ENCODE peak calls at places on chromosomes 13 and 19, in five cellular contexts. One of them, this sample, is unnamed.

GRCh38 chr13:102291587-102292218 is 110.1 kb downstream of the FGF14 start:
- DNase-seq in H1: no peak
- DNase-seq in K562: no peak
- DNase-seq in GM12878: no peak
- DNase-seq in HepG2: no peak
- DNase-seq in this sample: no peak

GRCh38 chr13:75197803-75198202 is 284.2 kb downstream of the TBC1D4 start:
- DNase-seq in H1: no peak
- DNase-seq in K562: no peak
- DNase-seq in GM12878: no peak
- DNase-seq in HepG2: no peak
- DNase-seq in this sample: no peak

GRCh38 chr19:55341191-55342043 is 1.7 kb downstream of the KMT5C start:
- DNase-seq in H1: no peak
- DNase-seq in K562: peak; percentile 94
- DNase-seq in GM12878: no peak
- DNase-seq in HepG2: peak; percentile 40
- DNase-seq in this sample: peak; percentile 88

GRCh38 chr19:3653865-3654513 is 27.4 kb upstream of the CACTIN start:
- DNase-seq in H1: no peak
- DNase-seq in K562: peak; percentile 46
- DNase-seq in GM12878: no peak
- DNase-seq in HepG2: no peak
- DNase-seq in this sample: no peak

GRCh38 chr13:32902898-32903297 is 113.3 kb upstream of the KL start:
- DNase-seq in H1: no peak
- DNase-seq in K562: no peak
- DNase-seq in GM12878: no peak
- DNase-seq in HepG2: no peak
- DNase-seq in this sample: no peak

GRCh38 chr19:55541091-55541490 is 4.2 kb upstream of the SBK2 start:
- DNase-seq in H1: no peak
- DNase-seq in K562: no peak
- DNase-seq in GM12878: no peak
- DNase-seq in HepG2: no peak
- DNase-seq in this sample: no peak

GRCh38 chr19:12995596-12996541 is 594 bp downstream of the NFIX start:
- DNase-seq in H1: no peak
- DNase-seq in K562: peak; percentile 92
- DNase-seq in GM12878: no peak
- DNase-seq in HepG2: no peak
- DNase-seq in this sample: peak; percentile 87

GRCh38 chr13:49369876-49370275 is 74.0 kb downstream of the CAB39L start:
- DNase-seq in H1: no peak
- DNase-seq in K562: no peak
- DNase-seq in GM12878: no peak
- DNase-seq in HepG2: no peak
- DNase-seq in this sample: no peak

GRCh38 chr19:12166596-12166995 is 3.7 kb downstream of the ZNF136 start:
- DNase-seq in H1: no peak
- DNase-seq in K562: no peak
- DNase-seq in GM12878: no peak
- DNase-seq in HepG2: no peak
- DNase-seq in this sample: no peak

GRCh38 chr13:39982745-39983144 is 327.3 kb downstream of the COG6 start:
- DNase-seq in H1: no peak
- DNase-seq in K562: no peak
- DNase-seq in GM12878: no peak
- DNase-seq in HepG2: no peak
- DNase-seq in this sample: no peak

GRCh38 chr13:66992683-66993082 is 237.5 kb downstream of the PCDH9 start:
- DNase-seq in H1: no peak
- DNase-seq in K562: no peak
- DNase-seq in GM12878: no peak
- DNase-seq in HepG2: no peak
- DNase-seq in this sample: no peak

GRCh38 chr13:43915451-43915850 is 35.7 kb downstream of the LACC1 start:
- DNase-seq in H1: no peak
- DNase-seq in K562: no peak
- DNase-seq in GM12878: no peak
- DNase-seq in HepG2: no peak
- DNase-seq in this sample: no peak

GRCh38 chr13:53032849-53033248 is 4.2 kb downstream of the OLFM4 start:
- DNase-seq in H1: no peak
- DNase-seq in K562: no peak
- DNase-seq in GM12878: no peak
- DNase-seq in HepG2: no peak
- DNase-seq in this sample: no peak

GRCh38 chr19:49596407-49596806 is 5.4 kb downstream of the PRR12 start:
- DNase-seq in H1: no peak
- DNase-seq in K562: no peak
- DNase-seq in GM12878: no peak
- DNase-seq in HepG2: no peak
- DNase-seq in this sample: no peak

GRCh38 chr19:17618919-17619318 is 63.5 kb downstream of the COLGALT1 start:
- DNase-seq in H1: no peak
- DNase-seq in K562: no peak
- DNase-seq in GM12878: no peak
- DNase-seq in HepG2: no peak
- DNase-seq in this sample: no peak

GRCh38 chr13:42345367-42345766 is 73.4 kb downstream of the AKAP11 start:
- DNase-seq in H1: no peak
- DNase-seq in K562: no peak
- DNase-seq in GM12878: no peak
- DNase-seq in HepG2: no peak
- DNase-seq in this sample: no peak

GRCh38 chr19:57903298-57904174 is 12.9 kb downstream of the ZNF417 start:
- DNase-seq in H1: no peak
- DNase-seq in K562: no peak
- DNase-seq in GM12878: no peak
- DNase-seq in HepG2: peak; percentile 40
- DNase-seq in this sample: peak; percentile 42

GRCh38 chr13:34127523-34127922 is 309.6 kb downstream of the RFC3 start:
- DNase-seq in H1: peak; percentile 10
- DNase-seq in K562: no peak
- DNase-seq in GM12878: no peak
- DNase-seq in HepG2: no peak
- DNase-seq in this sample: no peak
- TF ChIP-seq TAF1 in H1: no peak
- TF ChIP-seq TAF1 in K562: no peak
- TF ChIP-seq TAF1 in GM12878: no peak
- TF ChIP-seq TAF1 in HepG2: no peak
- TF ChIP-seq TAF1 in this sample: no peak

GRCh38 chr19:9981406-9982260 is 28.7 kb downstream of the COL5A3 start:
- DNase-seq in H1: no peak
- DNase-seq in K562: no peak
- DNase-seq in GM12878: no peak
- DNase-seq in HepG2: no peak
- DNase-seq in this sample: no peak

GRCh38 chr19:9991425-9992191 is 18.7 kb downstream of the COL5A3 start:
- DNase-seq in H1: no peak
- DNase-seq in K562: no peak
- DNase-seq in GM12878: no peak
- DNase-seq in HepG2: no peak
- DNase-seq in this sample: no peak

GRCh38 chr19:9989504-9989903 is 20.8 kb downstream of the COL5A3 start:
- DNase-seq in H1: no peak
- DNase-seq in K562: no peak
- DNase-seq in GM12878: no peak
- DNase-seq in HepG2: no peak
- DNase-seq in this sample: no peak

DNA sequence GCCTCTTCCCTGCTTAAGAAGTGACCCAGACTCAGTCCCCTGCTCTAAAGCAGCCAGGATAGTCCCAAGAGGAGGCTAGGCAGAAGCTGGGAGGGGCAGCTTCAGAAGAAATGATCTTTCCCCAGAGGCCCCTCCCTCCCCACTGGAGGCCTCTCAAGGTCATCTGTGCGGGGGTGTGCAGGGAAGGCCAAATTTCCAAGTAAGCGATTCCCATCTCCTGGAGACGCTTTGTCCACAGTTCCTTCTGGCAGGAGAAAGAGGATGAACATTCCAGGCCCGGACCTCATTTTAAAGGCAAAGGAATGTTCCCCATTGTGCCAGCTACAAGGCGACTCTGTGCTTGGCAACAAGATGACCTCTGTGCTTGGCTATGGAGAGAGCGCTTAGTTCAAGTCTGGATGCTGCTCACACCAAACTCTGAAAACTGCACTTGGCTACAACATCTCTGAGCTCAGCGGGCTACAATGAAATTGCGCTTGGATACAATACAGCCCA is 23.5 kb downstream of the COL5A3 start:
- DNase-seq in H1: no peak
- DNase-seq in K562: no peak
- DNase-seq in GM12878: no peak
- DNase-seq in HepG2: no peak
- DNase-seq in this sample: no peak
- TF ChIP-seq CHD2 in H1: no peak
- TF ChIP-seq CHD2 in K562: no peak
- TF ChIP-seq CHD2 in GM12878: no peak
- TF ChIP-seq CHD2 in HepG2: no peak
- TF ChIP-seq CHD2 in this sample: no peak

DNA sequence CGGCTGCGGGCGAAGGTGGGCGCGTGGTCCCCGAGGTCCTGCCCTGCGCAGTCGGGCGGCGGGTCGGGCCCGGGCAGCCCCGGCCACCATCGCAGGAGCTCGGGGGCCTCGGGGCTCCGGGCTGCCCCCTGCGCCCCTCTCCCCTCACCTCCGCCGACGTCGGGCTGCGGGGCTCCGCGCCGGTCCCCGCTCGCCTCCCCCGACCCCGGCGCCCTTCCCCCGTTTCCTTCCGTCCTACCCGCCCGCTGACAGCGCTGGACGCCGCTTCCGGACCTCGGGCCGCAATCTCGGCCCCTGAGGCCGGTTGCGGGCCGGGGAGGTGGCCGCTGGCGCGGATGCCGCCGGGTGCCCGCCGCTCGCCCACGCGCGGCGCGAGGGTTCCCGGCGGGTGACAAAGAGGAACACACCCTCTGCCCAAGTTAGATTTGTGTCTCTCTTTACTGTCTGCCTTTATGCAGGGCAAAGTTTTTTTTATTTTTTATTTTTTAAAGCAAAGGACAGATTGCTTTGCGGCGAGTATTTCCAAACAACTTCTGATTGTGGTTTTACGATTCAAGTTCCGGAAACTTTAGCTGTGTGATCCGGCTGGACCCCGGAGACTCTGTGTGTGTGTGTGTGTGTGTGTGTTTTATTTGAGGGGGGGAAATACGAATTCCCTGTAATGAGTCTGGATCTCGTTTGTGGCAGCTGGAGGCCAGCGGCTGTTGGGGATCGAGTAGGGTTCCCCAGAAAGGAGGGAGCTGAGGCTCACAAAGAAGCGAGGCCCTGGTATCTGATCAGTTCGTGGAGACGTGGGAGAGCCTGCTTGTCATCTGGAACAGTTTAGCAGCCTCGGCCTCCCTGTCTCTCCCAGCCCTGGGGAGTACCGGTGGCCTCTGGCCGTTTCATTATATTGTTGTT is 957 bp downstream of the FARP1 start:
- DNase-seq in H1: no peak
- DNase-seq in K562: no peak
- DNase-seq in GM12878: no peak
- DNase-seq in HepG2: no peak
- DNase-seq in this sample: peak; percentile 75
- TF ChIP-seq TAF1 in H1: peak; percentile 8
- TF ChIP-seq TAF1 in K562: no peak
- TF ChIP-seq TAF1 in GM12878: no peak
- TF ChIP-seq TAF1 in HepG2: no peak
- TF ChIP-seq TAF1 in this sample: no peak

DNA sequence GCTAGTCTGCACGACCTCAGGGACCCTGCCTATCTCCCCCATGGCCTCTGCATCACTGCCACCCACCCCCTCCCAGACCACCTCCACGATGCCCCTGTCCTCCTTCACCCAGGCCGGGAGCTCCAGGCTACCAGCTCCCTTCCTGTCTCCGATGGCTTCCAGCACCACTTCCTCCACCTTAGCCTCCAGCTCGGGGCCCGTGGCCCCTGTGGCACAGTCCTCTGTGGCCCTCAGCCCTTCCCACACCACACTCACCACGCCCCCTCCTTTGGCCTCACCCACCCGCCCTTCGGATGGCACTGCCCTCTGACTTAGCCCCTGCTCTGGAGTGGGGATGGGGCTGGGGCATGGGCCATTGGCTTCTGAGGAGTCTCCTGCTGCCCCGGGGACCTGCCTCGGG is 7.2 kb downstream of the PALM3 start:
- DNase-seq in H1: no peak
- DNase-seq in K562: peak; percentile 5
- DNase-seq in GM12878: no peak
- DNase-seq in HepG2: no peak
- DNase-seq in this sample: peak; percentile 17
- TF ChIP-seq CHD2 in H1: no peak
- TF ChIP-seq CHD2 in K562: no peak
- TF ChIP-seq CHD2 in GM12878: no peak
- TF ChIP-seq CHD2 in HepG2: no peak
- TF ChIP-seq CHD2 in this sample: no peak

GRCh38 chr13:22793598-22794134 is 387.1 kb upstream of the SGCG start:
- DNase-seq in H1: no peak
- DNase-seq in K562: no peak
- DNase-seq in GM12878: no peak
- DNase-seq in HepG2: peak; percentile 99
- DNase-seq in this sample: no peak

GRCh38 chr13:22789916-22790315 is 390.9 kb upstream of the SGCG start:
- DNase-seq in H1: no peak
- DNase-seq in K562: no peak
- DNase-seq in GM12878: no peak
- DNase-seq in HepG2: no peak
- DNase-seq in this sample: no peak

DNA sequence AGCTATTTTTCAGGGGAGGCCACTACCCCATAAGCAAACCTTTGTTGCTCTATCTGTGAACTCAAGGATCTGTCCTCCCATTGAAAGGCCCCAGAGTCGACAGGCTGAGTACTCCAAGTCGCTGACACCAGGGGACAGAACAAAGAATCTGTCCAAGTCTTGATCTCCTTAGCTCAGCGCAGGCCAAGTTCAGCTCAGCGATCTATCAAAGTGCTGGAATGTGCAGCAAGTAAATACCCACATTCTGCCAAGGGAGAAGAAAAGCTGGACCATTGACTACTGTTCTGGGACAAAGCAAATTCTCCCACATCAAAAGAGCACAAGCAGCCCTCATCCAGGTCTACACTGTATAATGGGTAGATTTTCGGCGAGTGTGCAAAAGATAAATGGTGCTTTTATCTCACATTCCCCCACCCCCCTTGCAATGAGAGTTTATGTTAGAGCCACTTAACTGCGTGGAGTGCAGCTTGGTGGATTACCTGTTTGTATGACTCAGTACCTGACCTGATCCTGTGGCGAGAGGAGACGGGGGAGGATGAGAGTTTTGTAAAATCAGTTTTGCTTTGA is 391.7 kb upstream of the SGCG start:
- DNase-seq in H1: no peak
- DNase-seq in K562: no peak
- DNase-seq in GM12878: no peak
- DNase-seq in HepG2: peak; percentile 78
- DNase-seq in this sample: no peak
- TF ChIP-seq TAF1 in H1: no peak
- TF ChIP-seq TAF1 in K562: no peak
- TF ChIP-seq TAF1 in GM12878: no peak
- TF ChIP-seq TAF1 in HepG2: no peak
- TF ChIP-seq TAF1 in this sample: no peak